ENCODE peak calls at places on chromosomes 13 and 19, in five cellular contexts. D is IMR-90; H is activated CD8-positive, alpha-beta memory T cell treated with anti-CD3 and anti-CD28 coated beads, Interleukin-2, amount 50 U/mL, for 48 hours; W is testis; B is transverse colon. L is an unnamed sample.

GRCh38 chr19:2852598-2852997 is 11.3 kb downstream of the ZNF555 start:
- DNase-seq in B (no peak), H (no peak), D (no peak), W (no peak), L (no peak)

GRCh38 chr19:12156254-12157058 is at the start of gene ZNF625:
- DNase-seq in H (peak), D (peak), B (peak), W (peak), L (peak)

GRCh38 chr13:51032831-51033230 is 78.2 kb downstream of the C13orf42 start:
- DNase-seq in H (no peak), W (no peak), B (no peak), D (no peak), L (no peak)

GRCh38 chr19:18417250-18418033 is 1.8 kb upstream of the SSBP4 start:
- DNase-seq in W (peak), B (peak), D (peak), H (peak), L (peak)

GRCh38 chr13:71685072-71685471 is 181.9 kb downstream of the DACH1 start:
- DNase-seq in D (no peak), H (no peak), W (no peak), B (no peak), L (no peak)

GRCh38 chr19:16497042-16497441 is 848 bp downstream of the C19orf44 start:
- DNase-seq in W (no peak), D (no peak), H (no peak), B (no peak), L (no peak)

GRCh38 chr13:71378992-71379905 is 487.8 kb downstream of the DACH1 start:
- DNase-seq in W (no peak), H (no peak), D (no peak), B (no peak), L (no peak)

GRCh38 chr19:42068756-42069571 is 1.0 kb downstream of the GRIK5 start:
- DNase-seq in D (no peak), W (no peak), H (no peak), B (no peak), L (peak)

GRCh38 chr19:43784251-43784980 is 3.6 kb upstream of the KCNN4 start:
- DNase-seq in B (peak), D (peak), W (no peak), H (peak), L (no peak)

GRCh38 chr19:18699403-18700054 is 16.0 kb downstream of the CRTC1 start:
- DNase-seq in B (peak), H (no peak), W (no peak), D (no peak), L (no peak)

GRCh38 chr13:99034333-99035085 is 56.6 kb upstream of the DOCK9 start:
- DNase-seq in W (no peak), D (no peak), H (no peak), B (no peak), L (no peak)

GRCh38 chr19:30682576-30683536 is 310.7 kb downstream of the ZNF536 start:
- DNase-seq in W (peak), B (peak), H (peak), D (peak), L (peak)

GRCh38 chr19:46983097-46983496 is 36.5 kb upstream of the NPAS1 start:
- DNase-seq in B (no peak), D (no peak), W (no peak), H (no peak), L (no peak)

GRCh38 chr19:46718157-46718933 is 1.4 kb upstream of the PRKD2 start:
- DNase-seq in H (peak), D (no peak), B (peak), W (no peak), L (peak)

GRCh38 chr19:14006766-14007562 is 844 bp upstream of the RFX1 start:
- DNase-seq in H (no peak), B (no peak), W (no peak), D (no peak), L (no peak)

GRCh38 chr13:97140611-97141010 is 81.5 kb upstream of the MBNL2 start:
- DNase-seq in D (peak), W (peak), B (no peak), H (no peak), L (no peak)

GRCh38 chr13:47069133-47069532 is 172.3 kb upstream of the HTR2A start:
- DNase-seq in B (no peak), W (no peak), D (no peak), H (no peak), L (no peak)